ENCODE peak calls at places on chromosomes 1 and 21, in ten cellular contexts. W is GM23248; V is MM.1S; A is ovary; U is foreskin keratinocyte; Y is psoas muscle; P is sigmoid colon; E is substantia nigra; K is A549; I is CD8-positive, alpha-beta memory T cell. T is an unnamed sample.

GRCh38 chr1:170461762-170462384 is 70.1 kb upstream of the GORAB start:
- DNase-seq in P (no peak), K (no peak), I (no peak), Y (no peak), W (peak; percentile 98), A (peak; percentile 21), U (peak; percentile 42), E (no peak), V (no peak), T (no peak)

GRCh38 chr1:67290236-67290635 is 17.4 kb upstream of the IL12RB2 start:
- DNase-seq in Y (no peak), U (no peak), I (no peak), K (no peak), V (no peak), E (no peak), A (no peak), P (no peak), W (no peak), T (no peak)

GRCh38 chr1:109201123-109201703 is 12.5 kb upstream of the SARS1 start:
- DNase-seq in U (peak; percentile 77), P (no peak), Y (peak; percentile 54), E (peak; percentile 78), K (peak; percentile 36), V (no peak), A (no peak), I (no peak), W (peak; percentile 98), T (no peak)

GRCh38 chr1:30256911-30257310 is 466.5 kb downstream of the MATN1 start:
- DNase-seq in V (no peak), E (no peak), W (no peak), P (peak; percentile 44), K (no peak), U (no peak), Y (no peak), I (no peak), A (no peak), T (no peak)

GRCh38 chr1:247111636-247112478 is 7.7 kb upstream of the ZNF669 start:
- DNase-seq in Y (peak; percentile 87), K (peak; percentile 27), I (no peak), V (no peak), U (no peak), W (peak; percentile 77), P (peak; percentile 87), E (peak; percentile 50), A (peak; percentile 73), T (no peak)

GRCh38 chr1:30300669-30301068 is 422.7 kb downstream of the MATN1 start:
- DNase-seq in W (no peak), P (no peak), Y (no peak), V (no peak), A (no peak), E (no peak), K (no peak), U (no peak), I (no peak), T (no peak)

GRCh38 chr1:4801192-4801924 is 146.9 kb downstream of the AJAP1 start:
- DNase-seq in K (no peak), E (peak; percentile 81), Y (peak; percentile 92), W (no peak), V (no peak), P (peak; percentile 93), U (no peak), I (no peak), A (peak; percentile 95), T (no peak)

GRCh38 chr1:169680377-169681019 is 30.9 kb downstream of the SELL start:
- DNase-seq in U (no peak), K (no peak), P (no peak), A (no peak), I (no peak), V (no peak), W (no peak), Y (no peak), E (no peak), T (no peak)

GRCh38 chr1:29711582-29712274 is 475.4 kb downstream of the PTPRU start:
- DNase-seq in V (no peak), U (no peak), K (no peak), Y (no peak), I (no peak), E (no peak), W (peak; percentile 93), A (no peak), P (no peak), T (no peak)

GRCh38 chr1:16207318-16208269 is 4.9 kb downstream of the ARHGEF19 start:
- DNase-seq in I (no peak), U (no peak), A (peak; percentile 65), W (peak; percentile 52), K (no peak), P (peak; percentile 76), E (no peak), V (no peak), Y (no peak), T (no peak)

GRCh38 chr21:27219068-27219467 is 252.2 kb upstream of the ADAMTS5 start:
- DNase-seq in P (no peak), K (no peak), Y (no peak), E (no peak), I (no peak), W (peak; percentile 92), V (no peak), U (peak; percentile 36), A (no peak), T (no peak)

GRCh38 chr1:44783697-44784093 is 4.3 kb downstream of the BEST4 start:
- DNase-seq in Y (no peak), W (peak; percentile 18), I (no peak), U (no peak), K (no peak), A (no peak), V (no peak), E (no peak), P (no peak), T (no peak)

GRCh38 chr1:206694151-206694550 is 9.4 kb downstream of the MAPKAPK2 start:
- DNase-seq in U (no peak), K (no peak), Y (no peak), V (no peak), W (no peak), E (no peak), I (no peak), A (no peak), P (peak; percentile 26), T (no peak)

GRCh38 chr1:206691604-206692003 is 6.9 kb downstream of the MAPKAPK2 start:
- DNase-seq in W (peak; percentile 48), E (peak; percentile 39), P (peak; percentile 81), K (no peak), Y (peak; percentile 82), V (no peak), A (no peak), U (no peak), I (no peak), T (no peak)

GRCh38 chr1:206694551-206695124 is 9.9 kb downstream of the MAPKAPK2 start:
- DNase-seq in Y (no peak), I (no peak), K (no peak), E (no peak), A (no peak), V (no peak), W (no peak), U (no peak), P (peak; percentile 53), T (no peak)

GRCh38 chr1:206693592-206693991 is 8.9 kb downstream of the MAPKAPK2 start:
- DNase-seq in I (no peak), P (peak; percentile 75), A (no peak), U (no peak), E (no peak), Y (peak; percentile 81), W (peak; percentile 93), V (no peak), K (no peak), T (no peak)

GRCh38 chr1:206693029-206693428 is 8.3 kb downstream of the MAPKAPK2 start:
- DNase-seq in W (peak; percentile 91), P (peak; percentile 95), K (no peak), Y (peak; percentile 94), E (peak; percentile 53), I (no peak), V (peak; percentile 57), U (no peak), A (peak; percentile 80), T (no peak)
- H3K27ac ChIP-seq in W (peak overlapping the region; percentile 95), P (peak overlapping the region; percentile 94), K (peak overlapping the region; percentile 42), Y (peak overlapping the region; percentile 98), E (peak overlapping the region; percentile 54), I (no peak overlapping the region), V (peak overlapping the region; percentile 23), U (no peak overlapping the region), A (peak overlapping the region; percentile 50), T (no peak overlapping the region)

DNA sequence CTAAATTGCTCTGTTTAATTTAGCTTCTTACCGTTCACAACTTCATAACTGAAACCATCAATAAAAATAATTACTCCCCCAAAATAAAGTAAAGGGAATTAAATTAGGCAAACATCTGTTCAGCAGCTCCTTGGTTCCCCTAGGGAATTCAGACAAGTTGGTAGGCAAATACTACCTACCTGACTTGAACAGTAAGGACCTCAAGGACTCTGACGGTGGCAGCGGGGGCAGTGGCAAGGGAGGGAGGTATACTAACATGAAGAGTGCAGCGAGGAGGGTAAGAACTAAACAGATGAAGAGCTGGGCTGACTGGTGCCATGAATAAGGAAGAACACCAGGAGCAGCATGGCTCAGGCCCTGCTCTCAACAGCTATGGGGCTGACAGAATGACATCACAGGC is 33.2 kb downstream of the MTOR start:
- DNase-seq in W (no peak), E (no peak), I (no peak), P (no peak), A (no peak), U (no peak), K (no peak), V (no peak), Y (no peak), T (no peak)
- H3K27ac ChIP-seq in W (no peak overlapping the region), E (no peak overlapping the region), I (no peak overlapping the region), P (no peak overlapping the region), A (no peak overlapping the region), U (no peak overlapping the region), K (no peak overlapping the region), V (no peak overlapping the region), Y (no peak overlapping the region), T (no peak overlapping the region)

GRCh38 chr1:201299968-201300367 is 16.7 kb downstream of the PKP1 start:
- DNase-seq in I (no peak), Y (no peak), U (peak; percentile 72), V (no peak), K (peak; percentile 70), A (no peak), W (peak; percentile 72), E (no peak), P (no peak), T (no peak)
- H3K27ac ChIP-seq in I (no peak overlapping the region), Y (no peak overlapping the region), U (peak overlapping the region; percentile 87), V (no peak overlapping the region), K (peak overlapping the region; percentile 80), A (no peak overlapping the region), W (no peak overlapping the region), E (no peak overlapping the region), P (no peak overlapping the region), T (no peak overlapping the region)

DNA sequence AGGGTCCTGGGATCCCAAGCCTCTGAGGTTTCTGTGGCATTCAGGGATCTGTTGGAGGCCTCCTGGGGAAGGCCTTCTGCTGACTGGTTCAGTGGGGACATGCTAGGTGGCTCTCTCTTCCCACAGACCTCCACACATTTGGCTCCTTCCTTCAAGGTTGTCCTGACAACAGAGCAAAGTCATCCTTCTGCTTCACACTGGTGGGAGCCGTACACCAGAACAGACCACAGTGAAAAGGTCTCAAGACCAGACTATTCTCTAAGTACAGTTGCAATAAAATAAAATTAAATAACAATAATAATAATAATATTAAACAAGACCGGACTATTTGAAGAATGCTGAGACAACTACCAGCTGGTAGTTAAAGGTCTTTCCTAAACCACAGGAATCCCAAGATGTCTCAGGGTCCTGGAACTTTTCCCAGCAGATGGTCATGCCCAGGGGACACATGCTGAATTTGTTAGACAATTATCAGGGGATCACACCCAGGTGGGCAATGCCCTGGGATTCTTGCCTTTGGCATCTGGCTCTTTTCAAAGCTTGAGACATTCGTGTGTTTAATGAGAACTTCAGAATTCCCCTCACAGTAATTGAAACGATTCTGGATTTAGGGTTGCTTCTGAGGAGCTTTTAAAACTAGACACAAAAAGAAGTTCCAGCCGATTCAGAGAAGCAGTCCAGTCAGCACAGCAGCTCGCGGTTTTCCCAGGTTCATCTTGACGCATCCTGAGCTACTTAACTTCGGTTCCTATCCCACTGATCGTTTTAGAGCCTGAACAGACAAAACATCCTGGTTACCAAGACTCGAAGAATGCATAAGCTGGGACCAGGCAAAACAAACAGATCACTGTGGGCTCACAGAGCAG is 22.9 kb downstream of the HTR1D start:
- DNase-seq in P (no peak), K (peak; percentile 75), V (no peak), U (peak; percentile 95), Y (no peak), W (peak; percentile 97), I (no peak), A (no peak), E (no peak), T (no peak)
- H3K27ac ChIP-seq in P (no peak overlapping the region), K (peak overlapping the region; percentile 98), V (no peak overlapping the region), U (peak overlapping the region; percentile 92), Y (no peak overlapping the region), W (peak overlapping the region; percentile 98), I (no peak overlapping the region), A (no peak overlapping the region), E (no peak overlapping the region), T (no peak overlapping the region)